ENCODE peak calls at places on chromosomes 5 and 9, in six cellular contexts. U, D, E, P, M and B are unnamed samples.

GRCh38 chr9:70408393-70409040 is 5.9 kb downstream of the KLF9 start:
- DNase-seq in P (no peak), D (no peak), U (no peak), M (no peak), E (no peak), B (no peak)

GRCh38 chr5:57598756-57599155 is 116.1 kb upstream of the ACTBL2 start:
- DNase-seq in D (peak; percentile 94), P (no peak), E (no peak), M (no peak), U (no peak), B (no peak)

GRCh38 chr9:8850916-8851315 is 1051.3 kb upstream of the DMAC1 start:
- DNase-seq in D (no peak), U (no peak), M (no peak), E (no peak), P (no peak), B (no peak)

GRCh38 chr5:50967388-50968039 is 301.1 kb downstream of the PARP8 start:
- DNase-seq in D (no peak), M (no peak), P (no peak), U (no peak), E (no peak), B (no peak)

GRCh38 chr5:159210306-159210722 is 961 bp upstream of the RNF145 start:
- DNase-seq in U (no peak), D (no peak), E (no peak), M (no peak), P (no peak), B (no peak)

GRCh38 chr9:110180713-110181434 is 27.1 kb downstream of the C9orf152 start:
- DNase-seq in E (peak; percentile 55), U (no peak), M (no peak), D (peak; percentile 80), P (no peak), B (no peak)

GRCh38 chr5:19902316-19902934 is 85.6 kb downstream of the CDH18 start:
- DNase-seq in M (no peak), U (no peak), D (no peak), P (no peak), E (no peak), B (no peak)

GRCh38 chr5:33072700-33073099 is 361.6 kb downstream of the NPR3 start:
- DNase-seq in P (no peak), D (peak; percentile 46), M (no peak), U (no peak), E (no peak), B (no peak)

GRCh38 chr9:121577201-121577600 is 74.2 kb upstream of the DAB2IP start:
- DNase-seq in U (no peak), D (no peak), M (no peak), P (peak; percentile 24), E (peak; percentile 52), B (no peak)

GRCh38 chr5:87393331-87393730 is 19.4 kb downstream of the CCNH start:
- DNase-seq in D (peak; percentile 87), U (no peak), M (no peak), E (no peak), P (no peak), B (no peak)

GRCh38 chr5:3489221-3489620 is 106.4 kb upstream of the IRX1 start:
- DNase-seq in U (no peak), P (no peak), E (no peak), M (no peak), D (no peak), B (no peak)

GRCh38 chr9:137048655-137049543 is 2.9 kb upstream of the NPDC1 start:
- DNase-seq in D (no peak), P (no peak), M (no peak), U (no peak), E (no peak), B (no peak)

GRCh38 chr5:103472820-103473219 is 89.8 kb downstream of the NUDT12 start:
- DNase-seq in P (no peak), D (peak; percentile 59), M (no peak), E (no peak), U (no peak), B (no peak)

GRCh38 chr9:73719660-73720059 is 568.0 kb downstream of the ANXA1 start:
- DNase-seq in P (no peak), M (no peak), E (no peak), U (no peak), D (no peak), B (no peak)

GRCh38 chr5:137491121-137491520 is 8.0 kb downstream of the SPOCK1 start:
- DNase-seq in E (no peak), P (no peak), M (no peak), D (peak; percentile 38), U (no peak), B (no peak)

GRCh38 chr9:98080346-98080745 is 23.8 kb downstream of the NANS start:
- DNase-seq in P (no peak), U (no peak), D (peak; percentile 52), E (no peak), M (no peak), B (no peak)

GRCh38 chr5:115599924-115600323 is 2.4 kb downstream of the TICAM2 start:
- DNase-seq in P (no peak), U (no peak), D (no peak), M (no peak), E (no peak), B (no peak)

GRCh38 chr5:115600771-115601170 is 1.5 kb downstream of the TICAM2 start:
- DNase-seq in P (no peak), D (peak; percentile 63), E (no peak), U (no peak), M (no peak), B (no peak)

GRCh38 chr5:115602585-115603125 is 376 bp upstream of the TICAM2 start:
- DNase-seq in E (no peak), U (no peak), P (no peak), D (no peak), M (no peak), B (no peak)

GRCh38 chr5:115599502-115599901 is 2.8 kb downstream of the TICAM2 start:
- DNase-seq in D (peak; percentile 56), U (no peak), P (no peak), E (no peak), M (no peak), B (peak; percentile 15)

DNA sequence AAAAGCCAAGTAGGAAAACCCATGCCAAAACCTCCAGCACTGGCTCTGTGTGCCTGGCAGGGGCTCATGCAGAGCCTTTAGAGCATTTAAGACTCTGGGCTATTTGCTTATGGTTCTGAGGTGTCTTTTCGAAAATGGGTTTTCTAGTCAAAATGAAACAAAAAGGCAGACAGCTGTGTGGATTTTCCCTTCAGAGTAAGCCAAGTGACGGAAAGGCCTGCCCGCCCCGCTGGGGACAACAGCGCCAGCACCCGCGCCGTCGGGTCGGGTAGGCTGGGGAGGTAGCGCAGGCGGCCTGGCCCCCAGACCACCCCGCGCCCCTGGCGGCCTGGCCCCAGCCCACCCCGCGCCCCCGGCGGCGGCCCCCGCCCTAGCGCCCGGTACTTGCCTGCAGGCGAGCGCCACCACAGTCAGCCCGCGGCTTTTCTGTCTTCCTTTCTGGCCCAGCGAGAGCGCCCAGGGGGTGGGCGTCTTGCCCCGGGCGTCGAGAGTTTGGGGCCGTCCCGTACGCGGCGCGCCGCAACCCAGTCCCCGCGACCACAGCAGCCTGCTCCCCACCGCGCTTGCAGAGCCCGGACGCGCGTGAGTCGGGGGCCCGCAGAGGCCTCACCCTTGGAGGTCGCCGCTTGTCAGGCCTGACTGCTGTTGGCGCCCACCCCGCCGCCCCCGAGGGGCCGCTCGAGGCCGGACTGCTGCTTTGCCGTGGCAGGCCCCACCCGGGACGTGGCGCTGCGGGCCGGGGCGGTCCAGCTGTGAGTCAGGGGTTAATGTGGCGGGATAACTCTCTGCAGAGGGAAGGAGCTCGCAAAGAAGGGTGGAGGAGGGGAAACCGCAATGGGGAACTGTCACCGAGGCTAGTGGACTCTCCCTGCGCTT is at the start of gene TICAM2:
- DNase-seq in E (peak; percentile 64), M (peak; percentile 75), P (peak; percentile 61), U (peak; percentile 15), D (peak; percentile 67), B (peak; percentile 60)
- TF ChIP-seq POLR2A in E (no peak), M (no peak), P (no peak), U (no peak), D (peak; percentile 53), B (no peak)

DNA sequence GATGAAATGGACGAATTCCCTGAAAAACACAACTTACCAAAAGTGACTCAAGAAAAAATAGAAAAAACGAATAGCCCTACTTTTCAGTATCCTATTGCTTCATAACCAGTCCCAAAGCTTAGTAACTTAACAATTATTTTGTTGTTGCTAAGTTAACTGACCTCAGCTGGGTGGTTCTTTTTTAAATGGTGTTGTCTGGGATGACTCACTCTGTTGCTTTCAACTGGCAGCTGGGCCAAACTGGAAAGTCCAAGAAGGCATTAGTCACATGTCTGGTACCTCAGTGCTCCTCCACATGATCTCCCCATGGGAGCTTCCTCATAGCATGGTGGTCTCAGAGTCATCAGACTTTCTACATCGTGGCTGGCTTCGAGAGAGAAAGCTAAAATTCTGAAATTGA is 47.8 kb upstream of the ADAMTS2 start:
- DNase-seq in U (no peak), M (no peak), E (no peak), P (no peak), D (peak; percentile 80), B (no peak)
- H3K9me3 ChIP-seq in U (peaks cover 29% of the 10 kb centered on the region), M (no peaks in the 10 kb centered on the region), E (no peaks in the 10 kb centered on the region), P (no peaks in the 10 kb centered on the region), D (peaks cover 23% of the 10 kb centered on the region), B (no peaks in the 10 kb centered on the region)

GRCh38 chr9:95648225-95648624 is 131.5 kb upstream of the PTCH1 start:
- DNase-seq in M (no peak), D (no peak), P (no peak), U (no peak), E (no peak), B (no peak)

GRCh38 chr9:95650720-95651119 is 133.9 kb upstream of the PTCH1 start:
- DNase-seq in P (no peak), U (no peak), D (no peak), E (no peak), M (no peak), B (no peak)

GRCh38 chr9:95645579-95645978 is 128.8 kb upstream of the PTCH1 start:
- DNase-seq in U (no peak), E (no peak), M (no peak), D (no peak), P (no peak), B (no peak)

GRCh38 chr9:95645992-95646391 is 129.2 kb upstream of the PTCH1 start:
- DNase-seq in P (no peak), E (no peak), U (no peak), D (no peak), M (no peak), B (no peak)

DNA sequence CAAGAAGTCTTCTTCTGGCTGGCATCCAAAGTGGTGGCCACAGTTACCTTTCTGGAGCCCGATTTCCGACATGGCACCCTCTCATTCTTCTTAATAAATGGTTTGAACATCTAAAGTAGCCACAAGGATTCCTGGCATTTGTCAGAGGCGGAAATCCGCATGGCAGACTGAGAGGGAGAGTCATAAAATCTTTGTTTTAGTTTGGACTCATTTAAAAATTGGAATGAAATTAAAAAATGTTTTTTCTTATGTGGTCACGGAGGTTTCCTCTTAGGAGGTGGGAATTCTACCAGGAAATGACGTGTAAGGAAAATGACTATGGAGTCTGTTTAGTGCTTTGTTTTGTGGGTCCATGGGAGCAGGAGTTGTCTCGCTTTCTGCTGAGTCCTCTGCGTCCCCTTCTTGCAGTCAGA is 133.0 kb upstream of the PTCH1 start:
- DNase-seq in D (no peak), M (no peak), U (no peak), P (no peak), E (no peak), B (no peak)
- TF ChIP-seq POLR2A in D (no peak), M (no peak), U (no peak), P (no peak), E (no peak), B (no peak)

DNA sequence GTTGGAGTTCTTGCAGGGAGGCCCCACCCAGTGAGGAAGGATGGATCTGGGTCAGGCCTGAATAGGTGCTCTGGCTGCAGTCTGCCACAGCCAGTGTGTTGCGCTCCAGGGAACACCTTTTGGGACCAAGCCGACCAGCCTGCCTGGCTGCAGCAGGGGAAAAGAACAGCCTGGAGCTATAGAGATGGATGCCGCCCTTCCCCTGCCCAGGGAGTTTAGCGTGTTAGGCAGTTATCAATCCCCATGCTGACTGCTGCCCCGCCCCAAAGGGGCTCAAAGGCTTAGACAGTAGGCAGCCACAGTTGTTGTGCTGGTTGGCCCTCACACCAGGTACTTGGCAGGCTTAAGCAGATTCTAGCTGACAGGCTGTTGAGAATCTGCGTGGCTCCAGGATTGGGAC is 153.4 kb upstream of the ADAMTS19 start:
- DNase-seq in E (no peak), D (no peak), M (no peak), P (no peak), U (no peak), B (no peak)
- H3K9me3 ChIP-seq in E (no peaks in the 10 kb centered on the region), D (peaks cover 12% of the 10 kb centered on the region), M (peaks cover 23% of the 10 kb centered on the region), P (no peaks in the 10 kb centered on the region), U (peaks cover 31% of the 10 kb centered on the region), B (no peaks in the 10 kb centered on the region)